ENCODE peak calls at places on chromosomes 6 and 20, in ten cellular contexts. O is ovary, Z is left ventricle myocardium inferior, W is neural progenitor cell, I is PC-3, C is lower lobe of right lung, P is heart right ventricle, F is IMR-90, H is adrenal gland, U is AG04450. J is an unnamed sample. For H3K9me3, the result is how much of the 10 kb centered on the place peaks cover.

GRCh38 chr20:24990810-24991252 is 1.7 kb downstream of the APMAP start:
- DNase-seq in O (no peak), Z (no peak), W (no peak), I (no peak), C (no peak), P (no peak), F (no peak), H (peak), U (no peak), J (no peak)

GRCh38 chr6:14865609-14866100 is 380.2 kb upstream of the JARID2 start:
- DNase-seq in O (no peak), Z (no peak), W (no peak), I (no peak), C (no peak), P (no peak), F (peak), H (no peak), U (no peak), J (no peak)

GRCh38 chr20:35451295-35451694 is 4.1 kb upstream of the CEP250 start:
- DNase-seq in O (no peak), Z (no peak), W (no peak), I (no peak), C (no peak), P (no peak), F (no peak), H (no peak), U (no peak), J (no peak)

GRCh38 chr6:112501705-112502104 is 154.6 kb downstream of the RFPL4B start:
- DNase-seq in O (peak), Z (peak), W (peak), I (no peak), C (no peak), P (peak), F (peak), H (no peak), U (peak), J (no peak)

GRCh38 chr20:50611128-50611810 is 80.1 kb downstream of the RIPOR3 start:
- DNase-seq in O (no peak), Z (peak), W (no peak), I (no peak), C (no peak), P (no peak), F (peak), H (peak), U (no peak), J (no peak)

GRCh38 chr6:72422126-72422680 is 199.7 kb upstream of the KCNQ5 start:
- DNase-seq in O (no peak), Z (no peak), W (no peak), I (peak), C (no peak), P (no peak), F (peak), H (no peak), U (no peak), J (peak)

GRCh38 chr20:63739129-63740069 is at the start of gene SLC2A4RG:
- DNase-seq in O (peak), Z (peak), W (peak), I (peak), C (peak), P (peak), F (peak), H (peak), U (no peak), J (peak)

GRCh38 chr6:152356659-152357058 is 280.5 kb downstream of the SYNE1 start:
- DNase-seq in O (no peak), Z (no peak), W (peak), I (peak), C (no peak), P (no peak), F (peak), H (no peak), U (no peak), J (no peak)

GRCh38 chr20:35756404-35756803 is 14.3 kb upstream of the RBM39 start:
- DNase-seq in O (no peak), Z (no peak), W (no peak), I (no peak), C (no peak), P (no peak), F (no peak), H (no peak), U (no peak), J (no peak)

GRCh38 chr20:16749573-16749972 is 1.4 kb downstream of the OTOR start:
- DNase-seq in O (no peak), Z (no peak), W (peak), I (no peak), C (no peak), P (no peak), F (no peak), H (no peak), U (no peak), J (no peak)

GRCh38 chr6:145544031-145544430 is 191.3 kb downstream of the EPM2A start:
- DNase-seq in O (no peak), Z (no peak), W (peak), I (peak), C (no peak), P (no peak), F (peak), H (peak), U (peak), J (no peak)

GRCh38 chr6:129500958-129501381 is 209.0 kb downstream of the ARHGAP18 start:
- DNase-seq in O (no peak), Z (no peak), W (peak), I (peak), C (no peak), P (no peak), F (peak), H (no peak), U (no peak), J (no peak)

GRCh38 chr6:20846602-20847028 is 312.4 kb downstream of the CDKAL1 start:
- DNase-seq in O (no peak), Z (no peak), W (no peak), I (peak), C (no peak), P (no peak), F (peak), H (no peak), U (no peak), J (no peak)

GRCh38 chr6:92762414-92763374 is 656.7 kb downstream of the EPHA7 start:
- DNase-seq in O (no peak), Z (no peak), W (peak), I (peak), C (no peak), P (no peak), F (peak), H (no peak), U (no peak), J (no peak)

GRCh38 chr6:6179858-6180257 is 140.6 kb downstream of the F13A1 start:
- DNase-seq in O (no peak), Z (no peak), W (no peak), I (no peak), C (no peak), P (no peak), F (no peak), H (no peak), U (no peak), J (no peak)

GRCh38 chr6:27892596-27893058 is 19.6 kb downstream of the OR2B2 start:
- DNase-seq in O (no peak), Z (no peak), W (no peak), I (peak), C (no peak), P (no peak), F (peak), H (no peak), U (no peak), J (no peak)

GRCh38 chr20:58991720-58992119 is 10.7 kb downstream of the NELFCD start:
- DNase-seq in O (no peak), Z (no peak), W (no peak), I (no peak), C (no peak), P (no peak), F (peak), H (peak), U (no peak), J (no peak)

GRCh38 chr6:80489911-80490635 is 383.6 kb downstream of the BCKDHB start:
- DNase-seq in O (no peak), Z (no peak), W (no peak), I (peak), C (no peak), P (no peak), F (no peak), H (no peak), U (no peak), J (no peak)

GRCh38 chr6:11185204-11185842 is 47.1 kb downstream of the NEDD9 start:
- DNase-seq in O (no peak), Z (no peak), W (no peak), I (no peak), C (no peak), P (no peak), F (no peak), H (no peak), U (no peak), J (no peak)

GRCh38 chr6:36998723-36999466 is 6.6 kb upstream of the FGD2 start:
- DNase-seq in O (no peak), Z (no peak), W (no peak), I (no peak), C (no peak), P (no peak), F (no peak), H (no peak), U (no peak), J (peak)

GRCh38 chr6:21053612-21054011 is 519.4 kb downstream of the CDKAL1 start:
- DNase-seq in O (no peak), Z (no peak), W (no peak), I (peak), C (no peak), P (no peak), F (peak), H (no peak), U (no peak), J (no peak)

GRCh38 chr6:147384029-147384428 is 124.5 kb upstream of the SAMD5 start:
- DNase-seq in O (no peak), Z (no peak), W (no peak), I (no peak), C (no peak), P (no peak), F (no peak), H (no peak), U (no peak), J (no peak)

GRCh38 chr20:63886054-63886419 is 8.9 kb upstream of the DNAJC5 start:
- DNase-seq in O (no peak), Z (no peak), W (no peak), I (no peak), C (no peak), P (no peak), F (no peak), H (no peak), U (no peak), J (no peak)

GRCh38 chr6:133697666-133698065 is 191.2 kb upstream of the TCF21 start:
- DNase-seq in O (no peak), Z (no peak), W (no peak), I (no peak), C (no peak), P (no peak), F (peak), H (no peak), U (no peak), J (no peak)

GRCh38 chr6:92047886-92048285 is 1371.5 kb downstream of the EPHA7 start:
- DNase-seq in O (no peak), Z (no peak), W (peak), I (no peak), C (no peak), P (no peak), F (no peak), H (no peak), U (no peak), J (no peak)

GRCh38 chr6:137094411-137095008 is 49.7 kb upstream of the IL20RA start:
- DNase-seq in O (peak), Z (peak), W (peak), I (peak), C (no peak), P (peak), F (peak), H (peak), U (peak), J (peak)

GRCh38 chr20:22001886-22002285 is 296.4 kb downstream of the PAX1 start:
- DNase-seq in O (no peak), Z (no peak), W (no peak), I (peak), C (no peak), P (no peak), F (no peak), H (no peak), U (no peak), J (no peak)

GRCh38 chr6:140174509-140174908 is 800.1 kb upstream of the CITED2 start:
- DNase-seq in O (no peak), Z (no peak), W (no peak), I (peak), C (no peak), P (no peak), F (peak), H (no peak), U (peak), J (no peak)

GRCh38 chr6:153130515-153131036 is 506 bp downstream of the RGS17 start:
- DNase-seq in O (no peak), Z (no peak), W (no peak), I (no peak), C (no peak), P (no peak), F (no peak), H (no peak), U (no peak), J (no peak)

GRCh38 chr6:158409451-158409850 is 97.2 kb downstream of the TULP4 start:
- DNase-seq in O (peak), Z (peak), W (no peak), I (no peak), C (no peak), P (peak), F (peak), H (no peak), U (no peak), J (no peak)

GRCh38 chr20:41167481-41168253 is 30.3 kb downstream of the PLCG1 start:
- DNase-seq in O (no peak), Z (no peak), W (no peak), I (no peak), C (peak), P (no peak), F (no peak), H (no peak), U (no peak), J (no peak)

GRCh38 chr6:37850728-37851285 is 31.3 kb downstream of the ZFAND3 start:
- DNase-seq in O (no peak), Z (no peak), W (no peak), I (no peak), C (no peak), P (no peak), F (no peak), H (no peak), U (no peak), J (no peak)

GRCh38 chr20:24782801-24783630 is 166.1 kb upstream of the CST7 start:
- DNase-seq in O (no peak), Z (no peak), W (peak), I (peak), C (peak), P (no peak), F (no peak), H (no peak), U (no peak), J (no peak)

GRCh38 chr20:50369225-50370035 is 140.8 kb upstream of the PTPN1 start:
- DNase-seq in O (peak), Z (no peak), W (no peak), I (no peak), C (peak), P (no peak), F (no peak), H (no peak), U (no peak), J (peak)

GRCh38 chr6:169851641-169852503 is 100.5 kb downstream of the ERMARD start:
- DNase-seq in O (peak), Z (no peak), W (peak), I (peak), C (no peak), P (peak), F (no peak), H (peak), U (no peak), J (no peak)

GRCh38 chr6:12113190-12113578 is 101.1 kb downstream of the HIVEP1 start:
- DNase-seq in O (no peak), Z (no peak), W (no peak), I (peak), C (no peak), P (no peak), F (peak), H (no peak), U (peak), J (no peak)

GRCh38 chr20:62855120-62855519 is 6.5 kb downstream of the TCFL5 start:
- DNase-seq in O (no peak), Z (no peak), W (no peak), I (no peak), C (no peak), P (no peak), F (no peak), H (no peak), U (no peak), J (no peak)

GRCh38 chr6:47628448-47629272 is 69.7 kb upstream of the ADGRF4 start:
- DNase-seq in O (no peak), Z (no peak), W (no peak), I (no peak), C (no peak), P (no peak), F (no peak), H (no peak), U (no peak), J (no peak)
- H3K27ac ChIP-seq in O (no peak), Z (no peak), W (peak), I (no peak), C (no peak), P (no peak), F (no peak), H (no peak), U (no peak), J (no peak)

GRCh38 chr20:49286689-49287551 is 9.1 kb upstream of the ZNFX1 start:
- DNase-seq in O (no peak), Z (no peak), W (peak), I (peak), C (no peak), P (no peak), F (peak), H (no peak), U (no peak), J (no peak)
- H3K9me3 ChIP-seq in O (under half), Z (half or more), W (under half), I (under half), C (under half), P (under half), F (under half), H (under half), U (under half), J (under half)

DNA sequence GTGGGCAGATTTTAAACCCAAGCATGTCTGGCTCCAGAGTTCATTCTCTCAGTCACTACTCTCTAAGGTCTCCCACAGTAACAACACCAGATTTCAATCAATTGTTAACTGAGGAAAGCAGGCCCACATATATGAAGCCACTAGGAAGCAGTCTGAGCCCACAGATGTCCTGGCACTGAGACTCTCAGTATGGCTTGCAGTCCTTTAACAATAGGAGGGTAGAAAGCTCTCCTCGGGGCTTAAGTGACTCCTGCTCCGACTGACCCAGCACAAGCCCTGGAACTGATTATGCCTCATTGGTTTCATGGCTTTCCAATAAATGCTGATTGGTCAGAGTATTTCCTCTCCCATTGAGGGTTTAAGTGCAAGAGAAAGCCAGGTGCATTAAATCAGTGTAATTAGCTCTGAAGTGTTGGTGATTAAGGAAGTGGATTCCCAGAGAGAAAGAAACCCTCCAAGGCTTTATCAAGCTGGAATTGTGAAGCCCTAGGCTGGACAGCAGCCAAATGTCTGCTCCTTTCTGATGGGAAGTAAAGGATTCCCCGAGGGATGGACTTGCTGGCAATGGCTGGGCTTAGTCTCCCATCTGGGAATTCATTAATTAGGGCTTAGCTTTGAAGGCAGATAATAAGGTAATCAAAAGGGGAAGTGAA is 76.6 kb upstream of the PROKR2 start:
- DNase-seq in O (no peak), Z (no peak), W (peak), I (no peak), C (no peak), P (no peak), F (no peak), H (no peak), U (no peak), J (no peak)
- TF ChIP-seq CTCF in O (no peak), Z (no peak), W (no peak), I (no peak), C (no peak), P (no peak), F (no peak), H (no peak), U (no peak), J (no peak)

GRCh38 chr6:105594272-105594671 is 191.4 kb upstream of the PREP start:
- DNase-seq in O (no peak), Z (no peak), W (no peak), I (no peak), C (no peak), P (no peak), F (no peak), H (no peak), U (no peak), J (no peak)
- H3K27ac ChIP-seq in O (no peak), Z (no peak), W (no peak), I (peak), C (no peak), P (peak), F (no peak), H (no peak), U (no peak), J (no peak)

GRCh38 chr20:31475472-31476312 is 604 bp downstream of the REM1 start:
- DNase-seq in O (no peak), Z (no peak), W (no peak), I (no peak), C (no peak), P (no peak), F (no peak), H (no peak), U (no peak), J (no peak)
- H3K9me3 ChIP-seq in O (under half), Z (under half), W (under half), I (under half), C (under half), P (under half), F (under half), H (under half), U (under half), J (under half)

DNA sequence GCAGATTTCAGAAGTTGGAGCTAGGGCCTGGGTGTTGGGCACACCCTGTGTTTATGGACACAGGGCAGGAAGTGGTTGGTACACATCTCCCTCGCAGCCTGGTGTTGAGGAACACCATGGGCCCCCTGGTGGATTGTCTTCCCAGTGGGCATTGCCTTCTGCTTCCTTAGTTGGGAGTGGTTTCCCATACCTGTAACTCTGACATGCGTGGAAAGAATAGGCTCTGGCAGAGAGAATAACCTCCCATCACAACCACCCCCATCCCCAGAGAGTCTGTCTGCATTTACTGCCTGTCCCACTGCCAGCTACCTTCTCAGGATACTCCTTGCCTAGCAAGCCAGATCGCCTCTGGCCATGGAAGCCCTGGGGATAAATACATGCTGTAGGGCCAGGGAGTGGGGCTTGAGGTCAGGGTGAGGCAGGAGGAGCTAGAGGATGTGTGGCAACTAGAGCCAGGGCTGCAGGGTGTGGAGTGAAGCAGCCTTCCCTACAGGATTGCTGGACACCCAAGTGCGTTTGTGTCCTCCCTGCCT is 14.7 kb downstream of the LRRC73 start:
- DNase-seq in O (no peak), Z (no peak), W (no peak), I (peak), C (no peak), P (no peak), F (no peak), H (no peak), U (no peak), J (no peak)
- TF ChIP-seq CTCF in O (no peak), Z (peak), W (peak), I (peak), C (peak), P (peak), F (peak), H (no peak), U (peak), J (no peak)

GRCh38 chr6:121652223-121652622 is 216.8 kb downstream of the GJA1 start:
- DNase-seq in O (no peak), Z (no peak), W (no peak), I (no peak), C (no peak), P (no peak), F (no peak), H (no peak), U (no peak), J (no peak)

GRCh38 chr6:121649951-121650350 is 214.5 kb downstream of the GJA1 start:
- DNase-seq in O (no peak), Z (no peak), W (no peak), I (no peak), C (no peak), P (no peak), F (no peak), H (no peak), U (no peak), J (no peak)

GRCh38 chr6:121652726-121653623 is 217.5 kb downstream of the GJA1 start:
- DNase-seq in O (no peak), Z (no peak), W (no peak), I (peak), C (no peak), P (no peak), F (peak), H (peak), U (peak), J (no peak)

GRCh38 chr6:121651420-121651819 is 216.0 kb downstream of the GJA1 start:
- DNase-seq in O (no peak), Z (no peak), W (no peak), I (no peak), C (no peak), P (peak), F (peak), H (no peak), U (no peak), J (no peak)

GRCh38 chr6:121653624-121654008 is 218.2 kb downstream of the GJA1 start:
- DNase-seq in O (no peak), Z (no peak), W (no peak), I (no peak), C (no peak), P (no peak), F (no peak), H (peak), U (no peak), J (no peak)
- H3K27ac ChIP-seq in O (no peak), Z (peak), W (no peak), I (no peak), C (no peak), P (peak), F (peak), H (peak), U (peak), J (no peak)

GRCh38 chr20:30602424-30602823 is 655.0 kb upstream of the DEFB115 start:
- DNase-seq in O (no peak), Z (no peak), W (no peak), I (no peak), C (no peak), P (no peak), F (no peak), H (no peak), U (no peak), J (no peak)
- H3K9me3 ChIP-seq in O (under half), Z (under half), W (under half), I (under half), C (under half), P (under half), F (under half), H (under half), U (under half), J (under half)

GRCh38 chr20:38726849-38727601 is 2.7 kb downstream of the SLC32A1 start:
- DNase-seq in O (no peak), Z (no peak), W (peak), I (no peak), C (no peak), P (no peak), F (no peak), H (peak), U (no peak), J (no peak)
- TF ChIP-seq CTCF in O (no peak), Z (peak), W (peak), I (peak), C (no peak), P (peak), F (peak), H (no peak), U (peak), J (no peak)

J was measured in body of pancreas.